ENCODE peak calls at places on chromosomes 2 and 18, in eight cellular contexts. I is A549, K is HepG2, S is PC-9, B is PC-3, N is GM23248, X is mammary epithelial cell, D is fibroblast of lung. J is an unnamed sample.

GRCh38 chr2:17858064-17858463 is 20.4 kb upstream of the KCNS3 start:
- DNase-seq in I (no peak), K (no peak), S (no peak), B (no peak), N (no peak), X (no peak), D (no peak), J (no peak)

GRCh38 chr2:100819365-100820345 is at the start of gene NPAS2:
- DNase-seq in I (peak; percentile 64), K (peak; percentile 35), S (peak; percentile 43), B (peak; percentile 63), N (peak; percentile 75), X (peak; percentile 50), D (peak; percentile 65), J (peak; percentile 46)

GRCh38 chr2:47026738-47027531 is 111.3 kb upstream of the MCFD2 start:
- DNase-seq in I (no peak), K (no peak), S (peak; percentile 75), B (no peak), N (no peak), X (peak; percentile 42), D (no peak), J (no peak)

GRCh38 chr18:77106331-77106730 is 26.3 kb downstream of the MBP start:
- DNase-seq in I (no peak), K (no peak), S (no peak), B (no peak), N (no peak), X (no peak), D (no peak), J (no peak)

GRCh38 chr2:197130318-197130717 is 180.3 kb downstream of the ANKRD44 start:
- DNase-seq in I (no peak), K (no peak), S (no peak), B (no peak), N (no peak), X (no peak), D (no peak), J (no peak)

GRCh38 chr2:163731735-163732134 is 4.1 kb downstream of the FIGN start:
- DNase-seq in I (no peak), K (no peak), S (no peak), B (no peak), N (peak; percentile 15), X (no peak), D (peak; percentile 27), J (peak; percentile 13)

GRCh38 chr2:152594022-152594712 is 123.1 kb downstream of the PRPF40A start:
- DNase-seq in I (no peak), K (no peak), S (no peak), B (no peak), N (peak; percentile 51), X (no peak), D (no peak), J (no peak)

GRCh38 chr2:71070294-71071025 is 2.0 kb downstream of the NAGK start:
- DNase-seq in I (peak; percentile 70), K (peak; percentile 66), S (no peak), B (peak; percentile 51), N (peak; percentile 75), X (peak; percentile 40), D (peak; percentile 24), J (no peak)

GRCh38 chr2:160932960-160933359 is 227.3 kb upstream of the TANK start:
- DNase-seq in I (peak; percentile 84), K (peak; percentile 79), S (peak; percentile 5), B (peak; percentile 34), N (peak; percentile 79), X (no peak), D (peak; percentile 74), J (no peak)

GRCh38 chr2:73286134-73286533 is 1.9 kb upstream of the FBXO41 start:
- DNase-seq in I (no peak), K (no peak), S (no peak), B (no peak), N (no peak), X (no peak), D (no peak), J (no peak)

GRCh38 chr2:53854678-53855077 is 5.1 kb downstream of the GPR75 start:
- DNase-seq in I (no peak), K (no peak), S (no peak), B (no peak), N (peak; percentile 49), X (no peak), D (no peak), J (no peak)

GRCh38 chr2:58449286-58450010 is 208.3 kb upstream of the FANCL start:
- DNase-seq in I (no peak), K (no peak), S (no peak), B (peak; percentile 38), N (peak; percentile 26), X (no peak), D (no peak), J (no peak)

GRCh38 chr18:4994710-4995109 is 202.3 kb downstream of the AKAIN1 start:
- DNase-seq in I (no peak), K (no peak), S (no peak), B (no peak), N (no peak), X (no peak), D (no peak), J (no peak)

GRCh38 chr2:133568598-133568997 is 335 bp upstream of the NCKAP5 start:
- DNase-seq in I (no peak), K (no peak), S (no peak), B (peak; percentile 60), N (no peak), X (peak; percentile 30), D (no peak), J (no peak)

GRCh38 chr2:11898576-11898975 is 152.1 kb downstream of the LPIN1 start:
- DNase-seq in I (no peak), K (no peak), S (no peak), B (no peak), N (no peak), X (no peak), D (no peak), J (no peak)

GRCh38 chr2:19644763-19645162 is 257.0 kb downstream of the TTC32 start:
- DNase-seq in I (no peak), K (no peak), S (no peak), B (no peak), N (no peak), X (no peak), D (no peak), J (no peak)

GRCh38 chr2:126038901-126039300 is 617.1 kb upstream of the GYPC start:
- DNase-seq in I (no peak), K (no peak), S (no peak), B (no peak), N (no peak), X (no peak), D (no peak), J (no peak)

GRCh38 chr2:238929242-238930081 is 81.6 kb downstream of the TWIST2 start:
- DNase-seq in I (no peak), K (no peak), S (no peak), B (peak; percentile 21), N (peak; percentile 56), X (no peak), D (peak; percentile 62), J (peak; percentile 93)

GRCh38 chr2:239687441-239687840 is 286.6 kb upstream of the HDAC4 start:
- DNase-seq in I (no peak), K (no peak), S (no peak), B (no peak), N (no peak), X (no peak), D (no peak), J (no peak)

GRCh38 chr18:500230-500555 is 308 bp downstream of the COLEC12 start:
- DNase-seq in I (no peak), K (no peak), S (no peak), B (no peak), N (no peak), X (peak; percentile 11), D (no peak), J (no peak)

GRCh38 chr18:497688-498087 is 2.8 kb downstream of the COLEC12 start:
- DNase-seq in I (no peak), K (no peak), S (no peak), B (no peak), N (no peak), X (no peak), D (no peak), J (no peak)

GRCh38 chr18:499351-500229 is 911 bp downstream of the COLEC12 start:
- DNase-seq in I (peak; percentile 19), K (peak; percentile 46), S (no peak), B (peak; percentile 52), N (peak; percentile 83), X (peak; percentile 27), D (peak; percentile 48), J (peak; percentile 57)

GRCh38 chr18:500556-501405 is at the start of gene COLEC12:
- DNase-seq in I (no peak), K (no peak), S (no peak), B (no peak), N (peak; percentile 61), X (no peak), D (no peak), J (no peak)

DNA sequence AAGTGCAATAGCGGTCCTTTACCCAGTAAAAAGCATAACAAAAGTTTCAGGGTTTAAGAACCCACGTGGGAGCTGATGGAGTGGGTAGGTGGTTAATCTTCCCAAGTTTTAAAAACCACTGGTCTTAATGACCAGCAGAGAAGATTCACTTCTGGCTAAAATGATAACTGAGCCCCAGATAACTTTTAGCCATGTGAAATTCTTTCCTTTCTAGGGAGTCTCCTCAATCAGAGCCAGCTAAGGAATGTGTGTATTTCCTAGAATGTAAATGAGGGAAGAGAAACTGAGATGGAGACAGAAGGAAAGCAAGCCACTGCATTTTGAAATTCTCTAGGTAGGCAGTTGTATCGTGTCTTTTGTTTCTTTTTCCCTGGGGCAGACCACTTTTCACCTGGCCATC is 1.6 kb downstream of the COLEC12 start:
- DNase-seq in I (no peak), K (no peak), S (no peak), B (no peak), N (peak; percentile 32), X (no peak), D (no peak), J (no peak)
- H3K4me3 ChIP-seq in I (peak overlapping the region; percentile 41), K (no peak overlapping the region), S (no peak overlapping the region), B (peak overlapping the region; percentile 44), N (peak overlapping the region; percentile 77), X (no peak overlapping the region), D (peak overlapping the region; percentile 53), J (peak overlapping the region; percentile 5)

DNA sequence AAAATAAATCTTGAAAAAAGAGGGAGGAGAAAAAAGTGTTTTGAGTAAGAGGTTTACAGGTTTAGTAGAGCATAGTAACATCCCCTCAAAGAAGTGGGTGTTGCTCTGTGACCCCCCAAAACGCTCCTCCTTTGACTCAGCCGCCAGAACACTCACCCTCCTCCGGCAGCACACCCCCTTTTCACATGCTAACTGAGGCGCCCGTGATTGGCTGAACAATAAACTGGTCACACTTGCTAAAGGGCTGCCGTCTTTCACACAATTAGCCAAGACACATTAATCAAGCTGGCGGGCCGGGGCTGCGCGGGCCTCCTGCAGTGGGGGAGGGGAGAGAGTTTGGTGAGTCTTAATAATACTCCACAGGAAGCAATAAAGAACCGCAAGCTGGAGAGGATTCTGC is 52.4 kb downstream of the CDK15 start:
- DNase-seq in I (no peak), K (no peak), S (no peak), B (no peak), N (peak; percentile 55), X (no peak), D (peak; percentile 75), J (peak; percentile 58)
- H3K4me2 ChIP-seq in I (no peak overlapping the region), K (no peak overlapping the region), S (no peak overlapping the region), B (no peak overlapping the region), N (peak overlapping the region; percentile 35), X (no peak overlapping the region), D (no peak overlapping the region), J (peak overlapping the region; percentile 1)

GRCh38 chr18:54263904-54264336 is 5.4 kb upstream of the POLI start:
- DNase-seq in I (no peak), K (peak; percentile 29), S (no peak), B (no peak), N (no peak), X (no peak), D (no peak), J (no peak)
- H3K4me3 ChIP-seq in I (no peak overlapping the region), K (no peak overlapping the region), S (no peak overlapping the region), B (no peak overlapping the region), N (no peak overlapping the region), X (no peak overlapping the region), D (no peak overlapping the region), J (no peak overlapping the region)

GRCh38 chr2:215536476-215536875 is 100.6 kb upstream of the FN1 start:
- DNase-seq in I (no peak), K (no peak), S (no peak), B (peak; percentile 14), N (peak; percentile 87), X (no peak), D (peak; percentile 26), J (no peak)
- H3K4me2 ChIP-seq in I (no peak overlapping the region), K (no peak overlapping the region), S (peak overlapping the region; percentile 2), B (peak overlapping the region; percentile 36), N (peak overlapping the region; percentile 75), X (peak overlapping the region; percentile 2), D (peak overlapping the region; percentile 76), J (peak overlapping the region; percentile 17)